ENCODE peak calls at places on chromosome 2, in nine cellular contexts. G is KG1; U is T-helper 9 cell; R is epithelial cell of esophagus; X is activated naive CD4-positive, alpha-beta T cell; E is keratinocyte; I is GM13976; A is upper lobe of left lung; J is HuH-7. D is an unnamed sample.

GRCh38 chr2:136582631-136583205 is 182.6 kb upstream of the THSD7B start:
- DNase-seq in G (peak), U (no peak), R (peak), X (no peak), E (no peak), I (peak), A (no peak), J (peak), D (peak)

GRCh38 chr2:7744827-7745226 is 827.6 kb downstream of the RNF144A start:
- DNase-seq in G (no peak), U (peak), R (peak), X (no peak), E (no peak), I (no peak), A (no peak), J (no peak), D (no peak)

GRCh38 chr2:205119141-205119540 is 563.2 kb upstream of the NRP2 start:
- DNase-seq in G (no peak), U (no peak), R (no peak), X (no peak), E (no peak), I (no peak), A (no peak), J (no peak), D (no peak)

GRCh38 chr2:88127888-88128653 is at the start of gene FABP1:
- DNase-seq in G (no peak), U (no peak), R (no peak), X (no peak), E (no peak), I (no peak), A (no peak), J (peak), D (peak)

GRCh38 chr2:121018136-121019057 is 266.6 kb downstream of the TFCP2L1 start:
- DNase-seq in G (no peak), U (no peak), R (no peak), X (no peak), E (no peak), I (no peak), A (peak), J (no peak), D (no peak)

GRCh38 chr2:174888136-174888535 is 117.0 kb downstream of the CHN1 start:
- DNase-seq in G (no peak), U (no peak), R (no peak), X (no peak), E (no peak), I (no peak), A (no peak), J (no peak), D (no peak)

GRCh38 chr2:10202136-10202535 is 79.6 kb downstream of the RRM2 start:
- DNase-seq in G (no peak), U (no peak), R (peak), X (no peak), E (no peak), I (no peak), A (no peak), J (no peak), D (no peak)

GRCh38 chr2:196459539-196459938 is 180.0 kb upstream of the CCDC150 start:
- DNase-seq in G (no peak), U (no peak), R (no peak), X (no peak), E (no peak), I (no peak), A (no peak), J (no peak), D (no peak)

GRCh38 chr2:43221660-43222471 is 4.5 kb downstream of the ZFP36L2 start:
- DNase-seq in G (peak), U (peak), R (peak), X (no peak), E (no peak), I (no peak), A (peak), J (peak), D (peak)

GRCh38 chr2:108593547-108594098 is 59.4 kb downstream of the LIMS1 start:
- DNase-seq in G (no peak), U (no peak), R (peak), X (no peak), E (no peak), I (no peak), A (no peak), J (no peak), D (no peak)

GRCh38 chr2:127678531-127678930 is 3.2 kb upstream of the LIMS2 start:
- DNase-seq in G (no peak), U (no peak), R (no peak), X (no peak), E (no peak), I (no peak), A (peak), J (no peak), D (no peak)